ENCODE peak calls at places on chromosomes 11 and 22, in eight cellular contexts. One of them, this sample, is unnamed.

GRCh38 chr11:1390603-1391164 is 950 bp downstream of the BRSK2 start:
- DNase-seq in MM.1S: no peak
- DNase-seq in stomach: no peak
- DNase-seq in right cardiac atrium: peak
- DNase-seq in lung: no peak
- DNase-seq in CD8-positive, alpha-beta T cell: no peak
- DNase-seq in heart left ventricle: peak
- DNase-seq in WERI-Rb-1: peak
- DNase-seq in this sample: no peak

GRCh38 chr11:106022795-106023275 is 795 bp upstream of the MSANTD4 start:
- DNase-seq in heart left ventricle: no peak
- DNase-seq in lung: no peak
- DNase-seq in WERI-Rb-1: no peak
- DNase-seq in CD8-positive, alpha-beta T cell: no peak
- DNase-seq in MM.1S: no peak
- DNase-seq in right cardiac atrium: no peak
- DNase-seq in stomach: no peak
- DNase-seq in this sample: no peak

GRCh38 chr11:122633219-122633829 is 22.2 kb upstream of the UBASH3B start:
- DNase-seq in WERI-Rb-1: no peak
- DNase-seq in MM.1S: peak
- DNase-seq in stomach: no peak
- DNase-seq in CD8-positive, alpha-beta T cell: no peak
- DNase-seq in heart left ventricle: no peak
- DNase-seq in lung: no peak
- DNase-seq in right cardiac atrium: peak
- DNase-seq in this sample: no peak

GRCh38 chr11:86787651-86788050 is 12.7 kb upstream of the PRSS23 start:
- DNase-seq in right cardiac atrium: no peak
- DNase-seq in stomach: no peak
- DNase-seq in CD8-positive, alpha-beta T cell: no peak
- DNase-seq in MM.1S: no peak
- DNase-seq in heart left ventricle: no peak
- DNase-seq in WERI-Rb-1: no peak
- DNase-seq in lung: no peak
- DNase-seq in this sample: no peak

GRCh38 chr11:96311120-96311568 is 31.9 kb downstream of the MAML2 start:
- DNase-seq in lung: no peak
- DNase-seq in WERI-Rb-1: no peak
- DNase-seq in MM.1S: no peak
- DNase-seq in CD8-positive, alpha-beta T cell: no peak
- DNase-seq in right cardiac atrium: no peak
- DNase-seq in heart left ventricle: no peak
- DNase-seq in stomach: no peak
- DNase-seq in this sample: no peak

GRCh38 chr11:115521874-115522273 is 17.7 kb upstream of the CADM1 start:
- DNase-seq in MM.1S: no peak
- DNase-seq in right cardiac atrium: no peak
- DNase-seq in lung: no peak
- DNase-seq in heart left ventricle: no peak
- DNase-seq in stomach: no peak
- DNase-seq in CD8-positive, alpha-beta T cell: no peak
- DNase-seq in WERI-Rb-1: no peak
- DNase-seq in this sample: no peak

GRCh38 chr22:38129856-38130255 is 19.4 kb upstream of the BAIAP2L2 start:
- DNase-seq in stomach: no peak
- DNase-seq in lung: no peak
- DNase-seq in WERI-Rb-1: no peak
- DNase-seq in heart left ventricle: no peak
- DNase-seq in CD8-positive, alpha-beta T cell: no peak
- DNase-seq in right cardiac atrium: no peak
- DNase-seq in MM.1S: no peak
- DNase-seq in this sample: no peak

GRCh38 chr22:36763576-36763975 is 12.3 kb downstream of the IFT27 start:
- DNase-seq in CD8-positive, alpha-beta T cell: no peak
- DNase-seq in right cardiac atrium: no peak
- DNase-seq in lung: no peak
- DNase-seq in MM.1S: no peak
- DNase-seq in heart left ventricle: no peak
- DNase-seq in WERI-Rb-1: no peak
- DNase-seq in stomach: peak
- DNase-seq in this sample: no peak

GRCh38 chr22:28143961-28144745 is 225.1 kb upstream of the PITPNB start:
- DNase-seq in CD8-positive, alpha-beta T cell: no peak
- DNase-seq in lung: no peak
- DNase-seq in heart left ventricle: no peak
- DNase-seq in stomach: no peak
- DNase-seq in MM.1S: no peak
- DNase-seq in WERI-Rb-1: no peak
- DNase-seq in right cardiac atrium: no peak
- DNase-seq in this sample: no peak

GRCh38 chr11:4211991-4212390 is 117.4 kb downstream of the RRM1 start:
- DNase-seq in CD8-positive, alpha-beta T cell: no peak
- DNase-seq in lung: no peak
- DNase-seq in stomach: no peak
- DNase-seq in heart left ventricle: no peak
- DNase-seq in MM.1S: no peak
- DNase-seq in WERI-Rb-1: no peak
- DNase-seq in right cardiac atrium: no peak
- DNase-seq in this sample: no peak

GRCh38 chr22:23108324-23109078 is 33.3 kb downstream of the RSPH14 start:
- DNase-seq in lung: no peak
- DNase-seq in heart left ventricle: no peak
- DNase-seq in WERI-Rb-1: no peak
- DNase-seq in right cardiac atrium: no peak
- DNase-seq in CD8-positive, alpha-beta T cell: no peak
- DNase-seq in stomach: no peak
- DNase-seq in MM.1S: no peak
- DNase-seq in this sample: no peak

GRCh38 chr11:126949066-126949945 is 51.3 kb downstream of the KIRREL3 start:
- DNase-seq in WERI-Rb-1: no peak
- DNase-seq in MM.1S: no peak
- DNase-seq in right cardiac atrium: no peak
- DNase-seq in stomach: no peak
- DNase-seq in lung: no peak
- DNase-seq in heart left ventricle: no peak
- DNase-seq in CD8-positive, alpha-beta T cell: no peak
- DNase-seq in this sample: peak

DNA sequence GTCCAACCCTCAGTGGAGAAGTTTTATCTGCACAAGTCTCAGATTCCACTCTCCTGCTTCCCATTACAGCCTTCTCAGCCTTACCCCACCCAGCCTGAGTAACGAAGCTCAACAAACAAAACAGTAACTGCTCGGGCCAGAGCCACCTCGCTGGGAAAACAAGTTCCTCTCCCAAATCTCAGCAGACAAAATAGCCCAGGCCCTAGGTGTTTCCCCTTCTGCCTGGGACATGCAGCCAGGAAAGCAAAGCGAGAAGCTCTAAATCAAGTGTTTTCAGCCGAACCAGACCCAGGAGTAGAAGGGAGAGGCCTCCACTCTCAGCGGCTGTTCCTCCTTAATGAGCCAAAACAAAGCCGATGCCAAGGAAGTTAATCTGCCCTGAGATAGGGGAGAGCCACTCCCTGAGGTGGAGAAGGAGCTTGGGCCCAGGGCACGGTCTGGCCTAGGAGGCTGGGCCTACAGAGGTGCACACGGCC is 44.0 kb downstream of the LIF start:
- DNase-seq in heart left ventricle: no peak
- DNase-seq in lung: peak
- DNase-seq in CD8-positive, alpha-beta T cell: no peak
- DNase-seq in right cardiac atrium: peak
- DNase-seq in MM.1S: no peak
- DNase-seq in WERI-Rb-1: peak
- DNase-seq in stomach: peak
- DNase-seq in this sample: no peak
- H3K27ac ChIP-seq in heart left ventricle: peak
- H3K27ac ChIP-seq in lung: no peak
- H3K27ac ChIP-seq in CD8-positive, alpha-beta T cell: no peak
- H3K27ac ChIP-seq in right cardiac atrium: peak
- H3K27ac ChIP-seq in MM.1S: no peak
- H3K27ac ChIP-seq in WERI-Rb-1: peak
- H3K27ac ChIP-seq in stomach: peak
- H3K27ac ChIP-seq in this sample: no peak

GRCh38 chr11:119371067-119371601 is 10.4 kb downstream of the USP2 start:
- DNase-seq in lung: no peak
- DNase-seq in right cardiac atrium: no peak
- DNase-seq in CD8-positive, alpha-beta T cell: no peak
- DNase-seq in MM.1S: no peak
- DNase-seq in stomach: no peak
- DNase-seq in WERI-Rb-1: no peak
- DNase-seq in heart left ventricle: no peak
- DNase-seq in this sample: no peak
- H3K27ac ChIP-seq in lung: peak
- H3K27ac ChIP-seq in right cardiac atrium: peak
- H3K27ac ChIP-seq in CD8-positive, alpha-beta T cell: no peak
- H3K27ac ChIP-seq in MM.1S: no peak
- H3K27ac ChIP-seq in stomach: peak
- H3K27ac ChIP-seq in WERI-Rb-1: no peak
- H3K27ac ChIP-seq in heart left ventricle: peak
- H3K27ac ChIP-seq in this sample: peak

DNA sequence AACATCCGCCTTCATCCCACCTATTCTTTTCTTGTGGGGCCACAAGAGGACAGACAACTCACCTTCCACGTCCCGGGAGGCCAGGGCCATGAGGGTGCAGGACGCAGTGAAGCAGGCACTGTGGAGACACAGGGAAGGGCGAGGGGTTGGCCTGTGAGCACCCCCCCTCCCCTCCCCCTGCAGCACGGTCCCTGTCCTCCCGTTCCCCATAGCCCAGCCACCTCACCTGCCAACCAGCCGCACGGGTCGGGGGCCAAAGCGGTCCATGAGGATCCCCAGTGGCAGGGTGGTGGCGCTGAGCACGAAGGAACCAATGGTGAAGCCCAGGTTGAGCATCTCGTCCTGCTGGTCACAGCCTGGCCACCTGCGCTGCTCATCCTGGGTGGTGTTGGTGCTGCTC is 14.6 kb downstream of the SLC43A1 start:
- DNase-seq in heart left ventricle: no peak
- DNase-seq in right cardiac atrium: no peak
- DNase-seq in WERI-Rb-1: no peak
- DNase-seq in lung: no peak
- DNase-seq in stomach: no peak
- DNase-seq in MM.1S: no peak
- DNase-seq in CD8-positive, alpha-beta T cell: no peak
- DNase-seq in this sample: no peak
- H3K27ac ChIP-seq in heart left ventricle: peak
- H3K27ac ChIP-seq in right cardiac atrium: no peak
- H3K27ac ChIP-seq in WERI-Rb-1: peak
- H3K27ac ChIP-seq in lung: peak
- H3K27ac ChIP-seq in stomach: peak
- H3K27ac ChIP-seq in MM.1S: no peak
- H3K27ac ChIP-seq in CD8-positive, alpha-beta T cell: no peak
- H3K27ac ChIP-seq in this sample: no peak

DNA sequence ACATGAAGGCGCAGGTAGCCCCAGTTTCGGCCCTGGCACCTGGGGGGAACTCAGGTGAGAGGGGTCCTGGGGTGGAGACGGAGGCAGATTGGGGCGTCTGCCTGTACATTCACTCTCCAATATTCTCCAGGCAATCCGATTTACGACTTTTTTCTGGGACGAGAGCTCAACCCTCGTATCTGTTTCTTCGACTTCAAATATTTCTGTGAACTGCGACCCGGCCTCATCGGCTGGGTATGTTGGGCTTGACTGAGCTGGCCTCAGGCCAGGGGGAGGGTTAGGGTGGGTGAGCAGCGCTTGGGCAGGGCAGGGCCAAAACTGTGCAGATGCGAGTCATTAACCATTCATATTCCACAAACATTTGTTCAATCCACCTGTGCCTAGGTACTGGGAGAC is 1.7 kb downstream of the TM7SF2 start:
- DNase-seq in lung: no peak
- DNase-seq in heart left ventricle: no peak
- DNase-seq in CD8-positive, alpha-beta T cell: no peak
- DNase-seq in right cardiac atrium: peak
- DNase-seq in WERI-Rb-1: no peak
- DNase-seq in MM.1S: no peak
- DNase-seq in stomach: no peak
- DNase-seq in this sample: no peak
- H3K27ac ChIP-seq in lung: peak
- H3K27ac ChIP-seq in heart left ventricle: peak
- H3K27ac ChIP-seq in CD8-positive, alpha-beta T cell: no peak
- H3K27ac ChIP-seq in right cardiac atrium: no peak
- H3K27ac ChIP-seq in WERI-Rb-1: peak
- H3K27ac ChIP-seq in MM.1S: no peak
- H3K27ac ChIP-seq in stomach: peak
- H3K27ac ChIP-seq in this sample: peak

This sample was measured in dorsolateral prefrontal cortex.